ENCODE peak calls at places on chromosomes 12 and 14, in six cellular contexts. V, Y, R, X, G and Z are unnamed samples. For H3K4me1, the result is how much of the 10 kb centered on the place peaks cover.

GRCh38 chr12:113186033-113186365 is 478 bp downstream of the RITA1 start:
- DNase-seq in Y (no peak), G (no peak), X (no peak), R (no peak), V (no peak), Z (no peak)

GRCh38 chr14:55389330-55389729 is 22.3 kb downstream of the ATG14 start:
- DNase-seq in X (no peak), R (no peak), Y (no peak), V (no peak), G (no peak), Z (no peak)

GRCh38 chr14:104681689-104682074 is 7.7 kb upstream of the INF2 start:
- DNase-seq in X (peak), Y (peak), R (peak), V (peak), G (no peak), Z (peak)

GRCh38 chr12:54357802-54358619 is 6.3 kb downstream of the GPR84 start:
- DNase-seq in R (peak), V (no peak), Y (no peak), G (peak), X (no peak), Z (no peak)

GRCh38 chr12:80829767-80830166 is 108.0 kb downstream of the LIN7A start:
- DNase-seq in X (no peak), G (no peak), R (no peak), Y (no peak), V (no peak), Z (no peak)

GRCh38 chr14:71591929-71592328 is 340.3 kb upstream of the RGS6 start:
- DNase-seq in X (no peak), G (no peak), Y (no peak), R (no peak), V (no peak), Z (no peak)

GRCh38 chr12:89311703-89312293 is 40.5 kb downstream of the DUSP6 start:
- DNase-seq in Y (no peak), G (no peak), V (no peak), R (no peak), X (no peak), Z (no peak)

GRCh38 chr12:110555509-110556406 is 27.4 kb downstream of the PPTC7 start:
- DNase-seq in V (no peak), X (no peak), Y (no peak), R (no peak), G (no peak), Z (no peak)

GRCh38 chr12:54628186-54628846 is 6.4 kb downstream of the LACRT start:
- DNase-seq in X (no peak), Y (no peak), R (no peak), V (no peak), G (no peak), Z (no peak)

GRCh38 chr14:99687284-99688209 is 3.4 kb downstream of the CYP46A1 start:
- DNase-seq in V (peak), G (no peak), R (no peak), X (no peak), Y (peak), Z (peak)

GRCh38 chr14:99183716-99184115 is 88.3 kb downstream of the BCL11B start:
- DNase-seq in R (no peak), X (no peak), Y (no peak), V (peak), G (no peak), Z (no peak)

GRCh38 chr12:88725592-88726143 is 145.4 kb upstream of the KITLG start:
- DNase-seq in V (no peak), Y (no peak), R (no peak), G (no peak), X (no peak), Z (no peak)

GRCh38 chr14:69719501-69719951 is 47.4 kb upstream of the SRSF5 start:
- DNase-seq in X (no peak), G (no peak), R (peak), Y (peak), V (peak), Z (no peak)

GRCh38 chr12:913919-914718 is 35.4 kb downstream of the RAD52 start:
- DNase-seq in G (no peak), X (no peak), V (no peak), Y (no peak), R (no peak), Z (no peak)

GRCh38 chr12:76706761-76707160 is 57.2 kb upstream of the ZDHHC17 start:
- DNase-seq in X (no peak), V (no peak), R (no peak), G (no peak), Y (no peak), Z (no peak)

GRCh38 chr14:105841022-105842009 is 314.9 kb downstream of the TMEM121 start:
- DNase-seq in Y (no peak), X (no peak), G (no peak), V (no peak), R (no peak), Z (no peak)

GRCh38 chr12:75859868-75860267 is 171.7 kb downstream of the PHLDA1 start:
- DNase-seq in G (no peak), X (no peak), Y (no peak), R (no peak), V (no peak), Z (no peak)

GRCh38 chr12:14567311-14568195 is at the start of gene PLBD1:
- DNase-seq in V (peak), G (peak), X (peak), Y (peak), R (peak), Z (peak)

GRCh38 chr14:89851031-89851430 is 103.5 kb downstream of the EFCAB11 start:
- DNase-seq in V (no peak), R (no peak), G (no peak), X (no peak), Y (no peak), Z (no peak)
- H3K4me1 ChIP-seq in V (under half), R (under half), G (under half), X (under half), Y (under half), Z (under half)

DNA sequence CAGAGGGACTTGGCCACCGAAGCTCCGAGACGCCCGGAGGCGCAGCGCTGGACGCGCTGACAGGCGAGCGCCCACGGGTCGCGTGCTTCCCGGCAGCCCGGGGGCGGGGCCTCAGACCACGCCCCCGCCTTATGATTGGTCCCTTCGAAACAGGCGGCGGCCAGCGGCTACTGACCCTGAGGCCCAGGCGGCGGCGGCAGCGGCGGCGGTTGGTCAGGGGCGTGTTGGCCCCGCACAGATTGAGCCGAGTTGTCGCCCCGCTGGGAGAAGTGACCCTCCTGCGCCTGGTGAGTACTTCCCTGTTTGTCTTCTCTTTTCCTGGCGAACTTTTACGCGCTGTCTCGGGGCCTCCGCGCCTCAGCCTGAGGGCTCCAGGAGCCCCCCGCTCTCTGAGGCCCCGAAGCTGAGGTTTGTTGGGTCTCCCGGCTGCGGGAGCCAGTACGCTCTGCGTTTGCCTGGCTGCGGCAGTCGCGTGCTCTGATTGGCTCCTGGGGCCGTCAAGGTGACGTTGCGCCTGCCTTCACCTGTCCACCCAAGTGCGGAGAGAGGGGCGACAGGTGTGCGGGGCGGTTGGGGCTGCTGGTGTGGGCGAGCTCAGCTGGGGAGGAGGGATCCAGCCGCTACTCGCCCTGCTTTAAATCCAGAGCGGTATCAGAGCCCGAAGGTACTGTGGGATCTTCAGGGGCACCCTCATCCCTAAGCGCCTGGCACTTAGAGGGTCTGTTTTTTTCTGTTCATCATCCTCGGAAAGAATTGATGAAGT is at the start of gene GAS2L3:
- DNase-seq in G (peak), Y (peak), R (peak), V (peak), X (peak), Z (peak)
- TF ChIP-seq POLR2A in G (peak), Y (no peak), R (peak), V (peak), X (no peak), Z (peak)

GRCh38 chr14:95518045-95518751 is 1.7 kb upstream of the SYNE3 start:
- DNase-seq in G (no peak), X (no peak), Y (peak), R (no peak), V (no peak), Z (no peak)

GRCh38 chr14:95522116-95522515 is 5.7 kb upstream of the SYNE3 start:
- DNase-seq in Y (no peak), G (no peak), R (no peak), X (no peak), V (no peak), Z (no peak)

GRCh38 chr14:95521001-95521400 is 4.6 kb upstream of the SYNE3 start:
- DNase-seq in V (no peak), R (no peak), Y (no peak), G (no peak), X (no peak), Z (no peak)

GRCh38 chr14:95519699-95520098 is 3.2 kb upstream of the SYNE3 start:
- DNase-seq in X (peak), V (peak), Y (peak), G (no peak), R (peak), Z (no peak)

GRCh38 chr14:95520346-95520745 is 3.9 kb upstream of the SYNE3 start:
- DNase-seq in G (no peak), Y (no peak), R (no peak), X (no peak), V (no peak), Z (no peak)
- H3K4me1 ChIP-seq in G (under half), Y (half or more), R (half or more), X (half or more), V (under half), Z (under half)

GRCh38 chr12:124415064-124415463 is 120.2 kb downstream of the RFLNA start:
- DNase-seq in R (no peak), V (no peak), G (no peak), X (no peak), Y (no peak), Z (no peak)
- TF ChIP-seq POLR2A in R (no peak), V (no peak), G (no peak), X (no peak), Y (no peak), Z (no peak)

GRCh38 chr12:123998960-123999359 is 25.9 kb downstream of the ZNF664 start:
- DNase-seq in G (peak), X (no peak), V (no peak), R (no peak), Y (no peak), Z (no peak)

GRCh38 chr12:124002021-124002640 is 29.1 kb downstream of the ZNF664 start:
- DNase-seq in Y (no peak), V (no peak), R (no peak), G (no peak), X (no peak), Z (no peak)

GRCh38 chr12:124001343-124001742 is 28.3 kb downstream of the ZNF664 start:
- DNase-seq in G (no peak), Y (no peak), X (no peak), V (no peak), R (no peak), Z (no peak)

GRCh38 chr12:123998344-123998941 is 25.4 kb downstream of the ZNF664 start:
- DNase-seq in G (peak), Y (no peak), V (no peak), R (no peak), X (no peak), Z (no peak)

GRCh38 chr12:124000111-124000510 is 27.1 kb downstream of the ZNF664 start:
- DNase-seq in X (no peak), Y (no peak), G (no peak), V (no peak), R (no peak), Z (no peak)
- H3K4me1 ChIP-seq in X (under half), Y (under half), G (under half), V (under half), R (under half), Z (under half)

GRCh38 chr14:68390731-68391130 is 402.1 kb downstream of the ZFP36L1 start:
- DNase-seq in V (no peak), G (no peak), Y (no peak), R (no peak), X (no peak), Z (no peak)
- TF ChIP-seq POLR2A in V (no peak), G (no peak), Y (no peak), R (no peak), X (no peak), Z (no peak)

GRCh38 chr12:13478650-13479181 is 282.2 kb downstream of the EMP1 start:
- DNase-seq in Y (no peak), G (no peak), X (no peak), V (no peak), R (no peak), Z (no peak)
- H3K4me1 ChIP-seq in Y (under half), G (under half), X (under half), V (under half), R (under half), Z (under half)

DNA sequence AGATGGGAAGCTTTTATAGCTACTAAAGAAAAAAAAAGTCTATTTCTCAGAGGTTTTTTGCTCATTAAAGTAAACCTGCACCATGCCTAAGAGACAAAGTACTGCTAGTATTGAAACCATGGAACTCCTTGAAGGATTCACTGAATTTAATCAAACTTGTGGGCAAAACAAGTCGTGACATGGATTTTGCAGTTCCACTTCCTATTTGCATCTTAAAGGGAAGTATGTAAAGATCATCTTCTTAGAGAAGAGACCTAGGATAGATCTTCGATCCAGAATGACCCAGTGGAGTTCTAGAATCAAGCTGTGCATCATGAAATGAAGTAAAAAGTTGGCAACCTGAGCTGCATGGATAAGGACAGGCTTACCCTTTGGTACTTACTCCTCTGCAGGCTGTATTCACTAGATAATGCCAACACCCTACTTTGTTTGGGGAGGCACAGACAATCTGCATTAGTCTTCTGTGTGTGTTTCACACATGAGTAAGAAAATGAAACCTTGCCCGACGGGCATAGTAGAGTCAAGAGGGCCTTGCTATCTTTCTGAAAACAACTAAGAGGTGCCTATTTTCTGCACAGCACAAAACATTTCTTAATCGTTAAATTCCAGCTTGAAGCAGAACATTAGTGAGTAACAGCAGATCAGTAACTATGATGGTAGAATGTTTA is 1.9 kb downstream of the GNG2 start:
- DNase-seq in R (no peak), Y (no peak), X (no peak), G (no peak), V (no peak), Z (no peak)
- TF ChIP-seq POLR2A in R (no peak), Y (no peak), X (no peak), G (no peak), V (no peak), Z (no peak)

GRCh38 chr14:101813171-101813759 is 51.8 kb downstream of the PPP2R5C start:
- DNase-seq in Y (peak), R (peak), X (no peak), V (peak), G (no peak), Z (no peak)
- H3K4me1 ChIP-seq in Y (under half), R (under half), X (under half), V (under half), G (under half), Z (under half)